ENCODE peak calls at places on chromosomes 3 and 15, in nine cellular contexts. E is Calu3; Y is activated CD4-positive, alpha-beta T cell treated with anti-CD3 and anti-CD28 coated beads, Interleukin-2, amount 50 U/mL, for 4 hours; C is A549; D is effector memory CD4-positive, alpha-beta T cell; H is neural progenitor cell; A is activated naive CD4-positive, alpha-beta T cell treated with anti-CD3 and anti-CD28 coated beads, Interleukin-2, amount 50 U/mL, for 16 hours; J is T-helper 1 cell; Q is HFF-Myc. M is an unnamed sample.

GRCh38 chr3:112633191-112633590 is 7.8 kb downstream of the CCDC80 start:
- DNase-seq in Y (no peak), C (no peak), H (peak; percentile 55), E (no peak), A (no peak), J (no peak), D (no peak), Q (no peak), M (no peak)

GRCh38 chr15:87357608-87358007 is 898.9 kb downstream of the NTRK3 start:
- DNase-seq in H (no peak), C (no peak), Q (no peak), D (no peak), J (no peak), Y (no peak), E (no peak), A (no peak), M (no peak)

GRCh38 chr15:42693942-42694341 is 43.0 kb downstream of the CDAN1 start:
- DNase-seq in J (no peak), C (no peak), Y (no peak), Q (no peak), E (no peak), H (no peak), A (no peak), D (no peak), M (no peak)

GRCh38 chr15:66356069-66356358 is 471 bp downstream of the TIPIN start:
- DNase-seq in Q (no peak), A (no peak), C (no peak), J (no peak), Y (no peak), E (no peak), D (no peak), H (no peak), M (no peak)

GRCh38 chr3:178406206-178406605 is 130.0 kb upstream of the KCNMB2 start:
- DNase-seq in C (no peak), H (no peak), E (no peak), D (no peak), Q (no peak), Y (no peak), J (no peak), A (no peak), M (no peak)

GRCh38 chr3:126537730-126538281 is 13.9 kb downstream of the CHST13 start:
- DNase-seq in J (no peak), Q (no peak), A (no peak), H (no peak), C (no peak), Y (no peak), D (no peak), E (no peak), M (no peak)

GRCh38 chr15:97084650-97085049 is 754.1 kb downstream of the NR2F2 start:
- DNase-seq in H (no peak), C (no peak), A (no peak), Y (no peak), J (no peak), E (no peak), Q (no peak), D (no peak), M (no peak)

GRCh38 chr3:189863031-189863430 is 231.8 kb downstream of the TP63 start:
- DNase-seq in J (no peak), Q (no peak), D (no peak), Y (no peak), A (no peak), H (no peak), C (peak; percentile 22), E (no peak), M (no peak)

GRCh38 chr3:17258823-17259436 is 374.2 kb downstream of the PLCL2 start:
- DNase-seq in A (no peak), D (no peak), J (peak; percentile 3), Q (peak; percentile 14), C (peak; percentile 45), E (peak; percentile 3), H (peak; percentile 55), Y (no peak), M (peak; percentile 25)

GRCh38 chr15:37045241-37045640 is 55.1 kb downstream of the MEIS2 start:
- DNase-seq in E (no peak), A (no peak), J (no peak), D (no peak), Y (no peak), Q (no peak), C (no peak), H (peak; percentile 61), M (no peak)

GRCh38 chr15:85581495-85581894 is 201.1 kb downstream of the AKAP13 start:
- DNase-seq in D (peak; percentile 46), A (peak; percentile 13), Y (no peak), J (no peak), H (no peak), C (no peak), E (peak; percentile 60), Q (no peak), M (peak; percentile 45)

GRCh38 chr3:129593595-129594339 is 12.7 kb downstream of the PLXND1 start:
- DNase-seq in H (peak; percentile 52), Y (no peak), J (peak; percentile 19), A (peak; percentile 34), C (no peak), E (no peak), Q (no peak), D (peak; percentile 44), M (peak; percentile 68)

GRCh38 chr15:90022345-90022744 is 21.2 kb downstream of the ZNF710 start:
- DNase-seq in C (no peak), Y (no peak), A (no peak), H (no peak), Q (no peak), E (no peak), J (no peak), D (no peak), M (no peak)

GRCh38 chr3:142853270-142854163 is 35.4 kb downstream of the PCOLCE2 start:
- DNase-seq in A (no peak), J (no peak), E (peak; percentile 90), Q (no peak), C (peak; percentile 78), H (no peak), Y (no peak), D (no peak), M (no peak)

GRCh38 chr3:126446301-126446700 is 29.4 kb downstream of the ZXDC start:
- DNase-seq in Q (no peak), D (no peak), C (no peak), J (no peak), A (no peak), Y (no peak), H (peak; percentile 44), E (no peak), M (no peak)

GRCh38 chr15:53808058-53808703 is 48.7 kb upstream of the WDR72 start:
- DNase-seq in Y (no peak), D (no peak), E (no peak), A (no peak), H (peak; percentile 1), C (no peak), Q (no peak), J (no peak), M (no peak)

GRCh38 chr3:149879872-149880271 is 66.9 kb downstream of the RNF13 start:
- DNase-seq in Q (peak; percentile 41), H (peak; percentile 64), C (peak; percentile 68), Y (peak; percentile 1), J (no peak), E (peak; percentile 67), D (no peak), A (peak; percentile 17), M (no peak)

GRCh38 chr3:181076558-181076957 is 87.0 kb upstream of the DNAJC19 start:
- DNase-seq in H (no peak), E (no peak), Q (no peak), Y (no peak), A (no peak), J (no peak), D (no peak), C (no peak), M (no peak)

GRCh38 chr3:52724511-52724910 is 18.6 kb downstream of the SPCS1 start:
- DNase-seq in H (no peak), Q (no peak), A (no peak), D (no peak), Y (no peak), J (no peak), C (no peak), E (no peak), M (no peak)

GRCh38 chr15:74365619-74366445 is 1.6 kb downstream of the CYP11A1 start:
- DNase-seq in Y (no peak), Q (no peak), E (no peak), A (no peak), J (no peak), D (no peak), C (no peak), H (peak; percentile 78), M (no peak)

GRCh38 chr15:59116141-59116540 is 11.2 kb downstream of the CCNB2 start:
- DNase-seq in Q (no peak), A (no peak), C (no peak), J (no peak), E (no peak), H (no peak), Y (no peak), D (no peak), M (no peak)

GRCh38 chr3:99551520-99551919 is 86.9 kb upstream of the COL8A1 start:
- DNase-seq in H (peak; percentile 5), Q (no peak), E (peak; percentile 8), Y (no peak), A (no peak), C (peak; percentile 4), J (no peak), D (no peak), M (no peak)

M was measured in effector memory CD8-positive, alpha-beta T cell.